ENCODE peak calls at places on chromosome 19, in four cellular contexts. One of them, this sample, is unnamed.

GRCh38 chr19:2129022-2129421 is 22.3 kb downstream of the AP3D1 start:
- DNase-seq in progenitor cell of endocrine pancreas: no peak
- DNase-seq in cardiac fibroblast: no peak
- DNase-seq in RWPE1: no peak
- DNase-seq in this sample: no peak

GRCh38 chr19:4866595-4867424 is 657 bp downstream of the PLIN3 start:
- DNase-seq in cardiac fibroblast: peak
- DNase-seq in progenitor cell of endocrine pancreas: no peak
- DNase-seq in RWPE1: peak
- DNase-seq in this sample: no peak

GRCh38 chr19:16594681-16595091 is 22.5 kb upstream of the SLC35E1 start:
- DNase-seq in progenitor cell of endocrine pancreas: no peak
- DNase-seq in RWPE1: no peak
- DNase-seq in cardiac fibroblast: no peak
- DNase-seq in this sample: no peak

GRCh38 chr19:4624733-4625362 is 14.5 kb upstream of the TNFAIP8L1 start:
- DNase-seq in progenitor cell of endocrine pancreas: no peak
- DNase-seq in cardiac fibroblast: no peak
- DNase-seq in RWPE1: no peak
- DNase-seq in this sample: no peak

GRCh38 chr19:644789-645188 is 5.1 kb downstream of the FGF22 start:
- DNase-seq in progenitor cell of endocrine pancreas: no peak
- DNase-seq in cardiac fibroblast: no peak
- DNase-seq in RWPE1: no peak
- DNase-seq in this sample: no peak

GRCh38 chr19:5001547-5002131 is 32.7 kb downstream of the KDM4B start:
- DNase-seq in RWPE1: peak
- DNase-seq in cardiac fibroblast: peak
- DNase-seq in progenitor cell of endocrine pancreas: no peak
- DNase-seq in this sample: peak

GRCh38 chr19:32498641-32499200 is 82.3 kb upstream of the PDCD5 start:
- DNase-seq in RWPE1: no peak
- DNase-seq in progenitor cell of endocrine pancreas: no peak
- DNase-seq in cardiac fibroblast: no peak
- DNase-seq in this sample: no peak

GRCh38 chr19:42193706-42194105 is 23.8 kb downstream of the DEDD2 start:
- DNase-seq in cardiac fibroblast: peak
- DNase-seq in RWPE1: no peak
- DNase-seq in progenitor cell of endocrine pancreas: no peak
- DNase-seq in this sample: no peak

GRCh38 chr19:30390356-30390988 is 18.3 kb downstream of the ZNF536 start:
- DNase-seq in RWPE1: no peak
- DNase-seq in cardiac fibroblast: no peak
- DNase-seq in progenitor cell of endocrine pancreas: no peak
- DNase-seq in this sample: no peak
- TF ChIP-seq CTCF in RWPE1: no peak
- TF ChIP-seq CTCF in cardiac fibroblast: no peak
- TF ChIP-seq CTCF in progenitor cell of endocrine pancreas: no peak
- TF ChIP-seq CTCF in this sample: no peak

GRCh38 chr19:18227781-18228271 is 1.6 kb upstream of the PDE4C start:
- DNase-seq in cardiac fibroblast: no peak
- DNase-seq in RWPE1: no peak
- DNase-seq in progenitor cell of endocrine pancreas: no peak
- DNase-seq in this sample: no peak

GRCh38 chr19:18230941-18231734 is 4.9 kb upstream of the PDE4C start:
- DNase-seq in cardiac fibroblast: peak
- DNase-seq in RWPE1: no peak
- DNase-seq in progenitor cell of endocrine pancreas: no peak
- DNase-seq in this sample: no peak

GRCh38 chr19:18229915-18230314 is 3.7 kb upstream of the PDE4C start:
- DNase-seq in cardiac fibroblast: no peak
- DNase-seq in RWPE1: no peak
- DNase-seq in progenitor cell of endocrine pancreas: no peak
- DNase-seq in this sample: no peak

GRCh38 chr19:18231775-18232174 is 5.5 kb upstream of the PDE4C start:
- DNase-seq in progenitor cell of endocrine pancreas: no peak
- DNase-seq in RWPE1: no peak
- DNase-seq in cardiac fibroblast: no peak
- DNase-seq in this sample: no peak

DNA sequence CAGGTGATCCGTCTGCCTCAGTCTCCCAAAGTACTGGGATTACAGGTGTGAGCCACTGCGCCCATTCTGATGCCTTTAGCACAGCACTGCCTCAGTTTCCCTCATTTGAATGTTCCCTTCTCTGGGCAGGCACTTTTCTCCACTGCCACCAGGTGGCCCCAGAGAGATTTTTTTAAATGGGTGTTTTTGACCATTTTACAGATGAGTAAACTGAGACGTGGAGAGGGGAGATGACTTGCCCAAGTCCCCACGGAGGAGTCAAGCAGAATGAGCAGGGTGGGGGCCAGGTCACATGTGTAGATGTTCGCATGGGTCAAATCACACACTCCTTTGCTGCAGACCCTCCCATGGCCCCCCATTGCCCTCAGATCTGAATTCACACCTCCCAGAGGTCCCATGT is 3.2 kb upstream of the PDE4C start:
- DNase-seq in progenitor cell of endocrine pancreas: no peak
- DNase-seq in cardiac fibroblast: no peak
- DNase-seq in RWPE1: no peak
- DNase-seq in this sample: no peak
- TF ChIP-seq CTCF in progenitor cell of endocrine pancreas: peak
- TF ChIP-seq CTCF in cardiac fibroblast: peak
- TF ChIP-seq CTCF in RWPE1: no peak
- TF ChIP-seq CTCF in this sample: peak

GRCh38 chr19:31356587-31357314 is 7.5 kb upstream of the TSHZ3 start:
- DNase-seq in progenitor cell of endocrine pancreas: no peak
- DNase-seq in RWPE1: no peak
- DNase-seq in cardiac fibroblast: no peak
- DNase-seq in this sample: no peak
- TF ChIP-seq CTCF in progenitor cell of endocrine pancreas: peak
- TF ChIP-seq CTCF in RWPE1: no peak
- TF ChIP-seq CTCF in cardiac fibroblast: peak
- TF ChIP-seq CTCF in this sample: no peak

DNA sequence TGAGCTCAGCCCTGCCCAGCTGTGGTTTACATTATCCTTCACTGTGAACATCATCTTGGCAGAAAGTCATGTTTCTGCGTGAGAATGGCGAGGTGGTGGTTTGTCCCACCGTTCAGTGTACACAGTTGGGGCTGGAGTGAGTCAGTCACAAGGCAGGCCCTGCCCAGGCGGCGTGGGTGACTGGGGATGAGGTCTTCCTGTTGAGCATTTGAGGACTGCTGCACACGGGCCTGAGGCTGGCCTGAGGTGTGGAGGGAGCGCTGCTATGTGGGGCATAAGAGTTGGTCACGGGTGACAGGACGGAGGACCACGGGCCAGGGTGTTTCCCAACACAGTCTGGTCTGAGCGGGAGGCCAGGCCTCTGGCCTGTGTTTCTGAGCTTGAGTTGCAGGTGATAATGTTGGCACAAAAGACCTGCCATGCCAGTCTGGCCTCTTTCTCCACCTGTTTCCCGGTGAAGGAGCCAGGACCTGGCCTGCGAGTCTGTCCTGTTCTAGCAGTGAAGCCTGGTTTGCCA is 13.4 kb upstream of the C19orf33 start:
- DNase-seq in cardiac fibroblast: peak
- DNase-seq in progenitor cell of endocrine pancreas: no peak
- DNase-seq in RWPE1: peak
- DNase-seq in this sample: no peak
- TF ChIP-seq CTCF in cardiac fibroblast: no peak
- TF ChIP-seq CTCF in progenitor cell of endocrine pancreas: no peak
- TF ChIP-seq CTCF in RWPE1: no peak
- TF ChIP-seq CTCF in this sample: no peak

DNA sequence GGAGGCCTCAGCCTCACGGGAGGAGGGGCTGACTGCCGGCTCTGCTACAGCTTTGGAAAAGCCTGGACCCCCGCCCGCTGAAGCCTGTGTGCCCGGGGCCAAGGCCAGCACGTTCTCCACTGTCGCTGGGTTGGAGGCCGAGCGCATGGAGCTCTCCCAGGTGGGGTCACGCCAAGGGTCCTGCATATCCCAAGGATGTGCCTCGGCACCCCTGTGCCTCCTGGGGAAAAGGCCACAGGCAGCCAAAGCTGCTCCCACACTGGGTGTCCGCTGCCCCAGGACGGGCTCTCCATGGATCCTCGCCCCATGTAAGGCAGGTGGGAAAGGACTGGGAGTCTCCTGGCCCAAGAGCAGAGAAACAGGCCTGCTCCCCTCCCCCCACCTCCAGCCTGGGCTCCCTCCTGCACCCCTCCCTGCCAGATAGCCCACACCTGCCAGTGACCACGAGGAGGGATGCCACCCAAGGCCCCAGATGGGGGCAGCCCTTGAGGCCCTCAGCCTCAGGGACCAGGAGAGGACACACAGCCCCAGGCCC is 64.0 kb downstream of the MLLT1 start:
- DNase-seq in RWPE1: no peak
- DNase-seq in progenitor cell of endocrine pancreas: no peak
- DNase-seq in cardiac fibroblast: no peak
- DNase-seq in this sample: no peak
- TF ChIP-seq CTCF in RWPE1: no peak
- TF ChIP-seq CTCF in progenitor cell of endocrine pancreas: no peak
- TF ChIP-seq CTCF in cardiac fibroblast: no peak
- TF ChIP-seq CTCF in this sample: no peak

GRCh38 chr19:48813123-48813911 is 2.5 kb upstream of the BCAT2 start:
- DNase-seq in RWPE1: no peak
- DNase-seq in progenitor cell of endocrine pancreas: no peak
- DNase-seq in cardiac fibroblast: no peak
- DNase-seq in this sample: no peak
- TF ChIP-seq CTCF in RWPE1: no peak
- TF ChIP-seq CTCF in progenitor cell of endocrine pancreas: peak
- TF ChIP-seq CTCF in cardiac fibroblast: peak
- TF ChIP-seq CTCF in this sample: peak